ENCODE peak calls at places on chromosomes 16 and 17, in four cellular contexts. L, Q, B and G are unnamed samples.
A peak's percentile ranks its signal among the peaks of the same experiment; 100 is the strongest.

GRCh38 chr16:85733155-85733838 is 17.6 kb downstream of the C16orf74 start:
- DNase-seq in B (no peak), Q (no peak), L (no peak), G (no peak)

GRCh38 chr17:5571281-5571680 is 13.0 kb downstream of the NLRP1 start:
- DNase-seq in Q (no peak), B (no peak), L (no peak), G (no peak)

GRCh38 chr16:1330260-1330914 is 3.1 kb upstream of the BAIAP3 start:
- DNase-seq in B (peak; percentile 93), Q (no peak), L (no peak), G (no peak)

GRCh38 chr17:17305282-17305801 is 2.2 kb downstream of the NT5M start:
- DNase-seq in B (peak; percentile 21), Q (no peak), L (peak; percentile 27), G (peak; percentile 49)

GRCh38 chr17:38727661-38728220 is 2.4 kb upstream of the CISD3 start:
- DNase-seq in Q (no peak), B (no peak), L (peak; percentile 77), G (no peak)

GRCh38 chr17:57436565-57436964 is 180.2 kb downstream of the MSI2 start:
- DNase-seq in B (no peak), L (no peak), Q (no peak), G (no peak)

GRCh38 chr16:2532494-2533141 is 1.4 kb upstream of the CEMP1 start:
- DNase-seq in L (peak; percentile 21), B (peak; percentile 91), Q (no peak), G (no peak)

GRCh38 chr17:80942360-80943345 is 49.0 kb upstream of the CHMP6 start:
- DNase-seq in Q (no peak), L (no peak), B (no peak), G (peak; percentile 64)

GRCh38 chr16:22726868-22727267 is 87.1 kb upstream of the HS3ST2 start:
- DNase-seq in L (no peak), B (no peak), Q (no peak), G (no peak)

GRCh38 chr17:46044286-46044928 is 45.4 kb downstream of the STH start:
- DNase-seq in Q (no peak), B (peak; percentile 71), L (peak; percentile 48), G (peak; percentile 97)

GRCh38 chr17:32569171-32570080 is 82.6 kb downstream of the CDK5R1 start:
- DNase-seq in B (no peak), L (no peak), Q (no peak), G (no peak)